ENCODE peak calls at places on chromosomes 5 and 9, in seven cellular contexts. C is H1, D is K562, W is SK-N-SH, F is HCT116, N is HepG2, O is endothelial cell of umbilical vein. H is an unnamed sample.
A peak's percentile ranks its signal among the peaks of the same experiment; 100 is the strongest.

GRCh38 chr9:96015876-96016686 is 140.6 kb downstream of the ERCC6L2 start:
- DNase-seq in C (no peak), D (no peak), W (no peak), F (no peak), N (no peak), O (no peak), H (no peak)

GRCh38 chr5:57492632-57493031 is 10.0 kb upstream of the ACTBL2 start:
- DNase-seq in C (no peak), D (no peak), W (no peak), F (no peak), N (no peak), O (no peak), H (no peak)

GRCh38 chr9:128550770-128551651 is 1.4 kb upstream of the SPTAN1 start:
- DNase-seq in C (no peak), D (no peak), W (no peak), F (no peak), N (no peak), O (peak; percentile 50), H (peak; percentile 49)

GRCh38 chr5:53942724-53943123 is 367.6 kb downstream of the ARL15 start:
- DNase-seq in C (no peak), D (peak; percentile 18), W (no peak), F (no peak), N (no peak), O (peak; percentile 80), H (no peak)

GRCh38 chr9:14652729-14653377 is 40.4 kb downstream of the ZDHHC21 start:
- DNase-seq in C (no peak), D (peak; percentile 11), W (peak; percentile 40), F (no peak), N (peak; percentile 70), O (peak; percentile 54), H (peak; percentile 76)

GRCh38 chr5:167861134-167861930 is 430.1 kb upstream of the WWC1 start:
- DNase-seq in C (no peak), D (no peak), W (peak; percentile 15), F (no peak), N (no peak), O (no peak), H (peak; percentile 67)

GRCh38 chr5:23840083-23840482 is 332.7 kb downstream of the PRDM9 start:
- DNase-seq in C (no peak), D (no peak), W (no peak), F (no peak), N (no peak), O (no peak), H (no peak)

GRCh38 chr5:74638776-74639537 is 1.6 kb downstream of the ENC1 start:
- DNase-seq in C (no peak), D (no peak), W (peak; percentile 23), F (no peak), N (no peak), O (peak; percentile 65), H (no peak)

GRCh38 chr5:169557838-169558237 is 25.7 kb upstream of the SPDL1 start:
- DNase-seq in C (no peak), D (no peak), W (no peak), F (no peak), N (no peak), O (no peak), H (no peak)

GRCh38 chr5:2201832-2202231 is 319.1 kb upstream of the IRX4 start:
- DNase-seq in C (no peak), D (no peak), W (no peak), F (no peak), N (no peak), O (no peak), H (no peak)

GRCh38 chr5:2201011-2201410 is 318.3 kb upstream of the IRX4 start:
- DNase-seq in C (no peak), D (no peak), W (no peak), F (no peak), N (no peak), O (no peak), H (no peak)

GRCh38 chr5:2199697-2200096 is 317.0 kb upstream of the IRX4 start:
- DNase-seq in C (no peak), D (no peak), W (no peak), F (no peak), N (no peak), O (no peak), H (no peak)

GRCh38 chr5:2196989-2197531 is 314.3 kb upstream of the IRX4 start:
- DNase-seq in C (no peak), D (no peak), W (no peak), F (no peak), N (no peak), O (no peak), H (no peak)

GRCh38 chr5:2200261-2200965 is 317.7 kb upstream of the IRX4 start:
- DNase-seq in C (no peak), D (no peak), W (no peak), F (no peak), N (no peak), O (no peak), H (no peak)
- H3K4me2 ChIP-seq in C (no peak overlapping the region), D (no peak overlapping the region), W (no peak overlapping the region), F (no peak overlapping the region), N (no peak overlapping the region), O (no peak overlapping the region), H (no peak overlapping the region)

DNA sequence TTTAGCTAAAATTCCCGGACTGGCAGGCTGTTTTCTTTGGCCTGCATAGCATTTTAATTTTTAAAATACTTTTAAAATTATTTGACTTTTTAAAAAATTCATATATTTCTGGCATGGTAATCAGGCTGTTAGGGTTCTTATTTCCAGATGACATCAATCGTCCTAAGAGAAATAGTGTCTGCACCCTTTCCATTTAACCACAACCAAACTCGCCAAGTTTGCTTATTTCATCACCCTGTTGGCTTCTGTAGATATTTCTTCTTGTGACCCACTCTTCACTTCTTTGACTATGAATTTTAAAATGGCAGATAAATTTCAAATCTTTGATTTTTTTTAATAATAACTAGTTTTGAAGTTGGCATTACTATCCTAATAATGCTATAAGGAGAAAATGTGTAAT is 675.7 kb upstream of the FTMT start:
- DNase-seq in C (no peak), D (no peak), W (no peak), F (no peak), N (no peak), O (no peak), H (no peak)
- H3K27me3 ChIP-seq in C (no peaks in the 10 kb centered on the region), D (no peaks in the 10 kb centered on the region), W (no peaks in the 10 kb centered on the region), F (no peaks in the 10 kb centered on the region), N (no peaks in the 10 kb centered on the region), O (no peaks in the 10 kb centered on the region), H (no peaks in the 10 kb centered on the region)

DNA sequence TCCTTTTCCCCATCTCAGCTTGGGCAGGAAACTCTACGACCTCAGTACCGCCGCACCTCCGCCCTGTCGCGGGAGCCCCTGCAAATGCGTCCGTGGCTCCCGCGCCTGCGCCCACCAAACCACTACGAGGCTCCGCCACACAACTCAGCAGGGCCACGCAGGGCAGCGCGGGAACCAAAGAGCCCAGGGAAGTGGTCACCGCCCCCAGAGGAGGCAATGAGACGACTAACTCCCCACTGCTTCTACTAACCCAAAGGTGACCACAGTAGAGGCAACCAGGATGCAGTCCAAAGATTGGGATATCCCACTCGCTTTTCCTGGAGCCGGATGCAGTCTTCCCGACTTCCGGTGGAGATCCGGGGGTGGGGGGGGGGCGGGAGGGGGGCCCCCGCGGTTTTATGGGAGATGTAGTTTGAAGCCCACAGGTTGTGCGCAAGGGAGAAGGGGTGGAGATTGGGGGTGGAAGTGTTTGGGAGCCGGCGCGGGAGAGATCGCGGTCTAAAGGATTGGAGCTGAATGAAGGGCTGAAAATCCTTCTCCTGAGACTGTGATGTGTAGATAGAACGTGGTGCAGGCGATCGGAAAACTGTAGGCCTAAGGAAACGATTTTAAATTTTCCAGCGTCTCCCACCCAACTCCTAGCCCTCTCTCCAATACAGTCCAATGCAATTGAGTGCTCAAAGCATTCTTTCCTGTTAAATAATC is at the start of gene NUDT12:
- DNase-seq in C (no peak), D (peak; percentile 90), W (peak; percentile 89), F (peak; percentile 69), N (peak; percentile 39), O (peak; percentile 86), H (peak; percentile 85)
- TF ChIP-seq POLR2AphosphoS5 in C (peak; percentile 82), D (peak; percentile 43), W (peak; percentile 92), F (peak; percentile 81), N (peak; percentile 73), O (peak; percentile 59), H (peak; percentile 84)

GRCh38 chr9:33438926-33439511 is 8.4 kb downstream of the AQP3 start:
- DNase-seq in C (no peak), D (no peak), W (no peak), F (no peak), N (no peak), O (no peak), H (no peak)
- H3K4me2 ChIP-seq in C (no peak overlapping the region), D (no peak overlapping the region), W (no peak overlapping the region), F (peak overlapping the region; percentile 60), N (no peak overlapping the region), O (no peak overlapping the region), H (no peak overlapping the region)

GRCh38 chr9:77025146-77025545 is 5.7 kb downstream of the FOXB2 start:
- DNase-seq in C (no peak), D (no peak), W (no peak), F (no peak), N (no peak), O (no peak), H (no peak)

GRCh38 chr9:77021289-77021927 is 2.0 kb downstream of the FOXB2 start:
- DNase-seq in C (no peak), D (no peak), W (peak; percentile 23), F (no peak), N (no peak), O (peak; percentile 38), H (no peak)

GRCh38 chr9:77022783-77023440 is 3.5 kb downstream of the FOXB2 start:
- DNase-seq in C (no peak), D (no peak), W (peak; percentile 36), F (no peak), N (no peak), O (no peak), H (peak; percentile 85)

GRCh38 chr9:77021928-77022782 is 2.7 kb downstream of the FOXB2 start:
- DNase-seq in C (no peak), D (no peak), W (peak; percentile 28), F (no peak), N (no peak), O (no peak), H (peak; percentile 53)

GRCh38 chr9:77023726-77024125 is 4.3 kb downstream of the FOXB2 start:
- DNase-seq in C (no peak), D (no peak), W (no peak), F (no peak), N (no peak), O (no peak), H (no peak)
- H3K27me3 ChIP-seq in C (peaks cover 60% of the 10 kb centered on the region), D (no peaks in the 10 kb centered on the region), W (peaks cover 86% of the 10 kb centered on the region), F (no peaks in the 10 kb centered on the region), N (peaks cover 1% of the 10 kb centered on the region), O (peaks cover 75% of the 10 kb centered on the region), H (peaks cover 75% of the 10 kb centered on the region)

H was measured in GM23338.